ENCODE peak calls at places on chromosomes 16 and 17, in nine cellular contexts. R, V, Z, Q, G, W, S, F and M are unnamed samples. For H3K4me1, the result is how much of the 10 kb centered on the place peaks cover.

GRCh38 chr17:41060052-41060604 is at the start of gene KRTAP2-3:
- DNase-seq in R (no peak), V (no peak), Z (no peak), Q (no peak), G (peak), W (no peak), S (no peak), F (no peak), M (no peak)

GRCh38 chr17:298791-299450 is 53.7 kb downstream of the RPH3AL start:
- DNase-seq in R (no peak), V (no peak), Z (peak), Q (peak), G (no peak), W (no peak), S (no peak), F (no peak), M (no peak)

GRCh38 chr16:4511441-4512082 is 27.0 kb downstream of the CDIP1 start:
- DNase-seq in R (no peak), V (peak), Z (no peak), Q (peak), G (peak), W (no peak), S (peak), F (no peak), M (peak)

GRCh38 chr17:52071712-52072111 is 86.8 kb downstream of the CA10 start:
- DNase-seq in R (no peak), V (no peak), Z (no peak), Q (no peak), G (no peak), W (no peak), S (no peak), F (no peak), M (no peak)

GRCh38 chr17:63984651-63985386 is 12.1 kb upstream of the SCN4A start:
- DNase-seq in R (peak), V (no peak), Z (peak), Q (no peak), G (peak), W (peak), S (peak), F (no peak), M (peak)

GRCh38 chr17:63932721-63933120 is 590 bp upstream of the CD79B start:
- DNase-seq in R (no peak), V (no peak), Z (no peak), Q (no peak), G (no peak), W (no peak), S (no peak), F (no peak), M (no peak)

GRCh38 chr17:30263552-30264333 is 28.0 kb downstream of the BLMH start:
- DNase-seq in R (no peak), V (peak), Z (no peak), Q (peak), G (no peak), W (no peak), S (no peak), F (no peak), M (no peak)

GRCh38 chr17:2776589-2777241 is 19.5 kb upstream of the RAP1GAP2 start:
- DNase-seq in R (no peak), V (peak), Z (no peak), Q (no peak), G (no peak), W (no peak), S (no peak), F (no peak), M (peak)

GRCh38 chr16:64450170-64450569 is 671.7 kb downstream of the CDH11 start:
- DNase-seq in R (no peak), V (no peak), Z (no peak), Q (no peak), G (peak), W (no peak), S (no peak), F (no peak), M (no peak)

GRCh38 chr16:89407925-89408300 is 82.4 kb downstream of the ANKRD11 start:
- DNase-seq in R (no peak), V (no peak), Z (peak), Q (no peak), G (no peak), W (no peak), S (no peak), F (no peak), M (no peak)

GRCh38 chr16:88781140-88782077 is 3.6 kb downstream of the PIEZO1 start:
- DNase-seq in R (peak), V (no peak), Z (no peak), Q (no peak), G (peak), W (peak), S (no peak), F (no peak), M (no peak)

GRCh38 chr17:63558441-63558840 is 8.2 kb downstream of the DCAF7 start:
- DNase-seq in R (no peak), V (no peak), Z (no peak), Q (no peak), G (no peak), W (no peak), S (no peak), F (no peak), M (no peak)

GRCh38 chr16:30155188-30155587 is 28.2 kb upstream of the CORO1A start:
- DNase-seq in R (no peak), V (no peak), Z (no peak), Q (no peak), G (no peak), W (no peak), S (no peak), F (no peak), M (no peak)

GRCh38 chr16:22664132-22664531 is 149.8 kb upstream of the HS3ST2 start:
- DNase-seq in R (no peak), V (no peak), Z (no peak), Q (no peak), G (no peak), W (no peak), S (no peak), F (no peak), M (no peak)

GRCh38 chr17:80869476-80869875 is 122.2 kb upstream of the CHMP6 start:
- DNase-seq in R (no peak), V (no peak), Z (no peak), Q (no peak), G (no peak), W (no peak), S (no peak), F (no peak), M (no peak)

GRCh38 chr16:9818702-9819101 is 363.5 kb downstream of the GRIN2A start:
- DNase-seq in R (no peak), V (no peak), Z (no peak), Q (no peak), G (no peak), W (no peak), S (no peak), F (no peak), M (no peak)

GRCh38 chr16:65059421-65059980 is 62.4 kb downstream of the CDH11 start:
- DNase-seq in R (no peak), V (no peak), Z (no peak), Q (peak), G (no peak), W (no peak), S (no peak), F (no peak), M (peak)

GRCh38 chr16:89369266-89369895 is 121.0 kb downstream of the ANKRD11 start:
- DNase-seq in R (no peak), V (no peak), Z (no peak), Q (no peak), G (no peak), W (no peak), S (no peak), F (no peak), M (no peak)

GRCh38 chr17:75869282-75870141 is 8.9 kb downstream of the TRIM47 start:
- DNase-seq in R (no peak), V (no peak), Z (peak), Q (no peak), G (no peak), W (no peak), S (no peak), F (no peak), M (peak)

GRCh38 chr16:52543654-52544053 is 3.3 kb downstream of the TOX3 start:
- DNase-seq in R (no peak), V (no peak), Z (no peak), Q (no peak), G (no peak), W (no peak), S (no peak), F (no peak), M (peak)
- H3K4me3 ChIP-seq in R (no peak), V (no peak), Z (no peak), Q (no peak), G (no peak), W (no peak), S (no peak), F (no peak), M (peak)

DNA sequence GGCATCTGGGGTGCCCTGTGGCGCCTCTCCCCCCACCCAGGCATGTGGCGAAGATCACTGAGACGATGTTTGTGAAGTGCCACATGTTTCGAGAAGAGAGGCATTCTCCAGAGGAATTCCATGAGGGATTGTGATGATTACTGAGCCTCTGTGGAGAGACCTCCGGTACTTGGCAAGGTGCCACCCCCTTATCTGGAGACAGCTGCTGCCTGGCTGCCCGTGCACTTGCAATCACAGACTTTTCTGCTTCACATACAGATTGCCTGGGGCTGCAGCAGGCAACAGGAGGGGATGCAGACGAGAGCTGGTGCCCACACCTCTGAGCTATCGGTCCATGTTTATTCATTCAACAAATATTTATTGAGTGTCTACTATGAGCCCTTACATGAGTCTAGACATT is 317.1 kb upstream of the ZFHX3 start:
- DNase-seq in R (no peak), V (peak), Z (peak), Q (peak), G (no peak), W (no peak), S (peak), F (no peak), M (peak)
- H3K27ac ChIP-seq in R (no peak), V (no peak), Z (no peak), Q (no peak), G (no peak), W (no peak), S (no peak), F (no peak), M (no peak)

DNA sequence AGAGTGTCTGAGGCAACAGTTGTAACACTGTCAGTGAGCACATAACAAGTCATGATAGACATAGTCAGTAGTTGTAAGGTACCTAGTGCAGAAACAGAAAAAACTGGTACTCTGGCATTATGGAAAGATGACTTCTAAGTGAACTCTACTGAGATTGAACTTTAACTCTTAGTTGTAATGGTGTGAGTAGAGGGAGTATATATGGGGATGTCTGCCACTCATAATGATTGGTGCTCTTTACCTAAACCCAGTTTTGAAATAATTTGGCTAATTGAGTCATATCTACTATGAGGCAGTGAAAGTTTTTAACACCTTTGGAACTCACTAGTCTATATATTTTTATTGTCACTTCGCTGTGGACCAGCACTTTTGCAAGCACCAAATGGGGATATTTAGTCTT is 6.6 kb downstream of the NLK start:
- DNase-seq in R (no peak), V (no peak), Z (no peak), Q (no peak), G (no peak), W (no peak), S (no peak), F (no peak), M (no peak)
- H3K4me1 ChIP-seq in R (under half), V (half or more), Z (under half), Q (half or more), G (under half), W (under half), S (half or more), F (under half), M (under half)

DNA sequence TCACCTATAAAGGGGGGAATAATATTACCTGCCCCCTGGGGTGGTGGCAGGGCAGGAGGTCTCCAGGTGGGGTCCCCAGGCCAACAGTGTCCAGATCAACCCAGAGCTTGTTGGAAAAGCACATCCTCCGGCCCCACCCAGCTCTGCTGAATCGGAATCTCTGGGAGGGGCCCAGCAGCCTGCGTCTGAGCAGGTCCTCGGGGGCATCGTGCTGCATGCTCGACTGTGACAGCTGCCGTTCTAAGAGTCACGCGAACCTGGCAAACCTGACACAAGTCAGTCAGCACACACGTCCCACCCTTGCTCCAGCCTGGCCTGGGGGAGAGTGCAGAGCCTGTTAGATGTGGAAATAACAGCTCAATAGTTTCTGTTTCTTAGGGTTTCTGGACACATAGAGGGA is 72.3 kb downstream of the CRISPLD2 start:
- DNase-seq in R (no peak), V (no peak), Z (no peak), Q (no peak), G (no peak), W (no peak), S (no peak), F (no peak), M (no peak)
- H3K4me3 ChIP-seq in R (no peak), V (no peak), Z (no peak), Q (no peak), G (no peak), W (no peak), S (no peak), F (no peak), M (no peak)